ENCODE peak calls at places on chromosomes 6 and 20, in four cellular contexts. X is fibroblast of lung, G is Karpas-422, S is mesenchymal stem cell. L is an unnamed sample.

GRCh38 chr6:36911946-36912555 is 26.3 kb downstream of the C6orf89 start:
- DNase-seq in G (no peak), S (no peak), X (no peak), L (no peak)

GRCh38 chr20:37147250-37147649 is 31.9 kb upstream of the RPN2 start:
- DNase-seq in X (no peak), G (no peak), S (no peak), L (no peak)

GRCh38 chr6:67666177-67666964 is 968.7 kb upstream of the ADGRB3 start:
- DNase-seq in G (no peak), S (no peak), X (no peak), L (no peak)

GRCh38 chr6:158793432-158793831 is 25.7 kb downstream of the EZR start:
- DNase-seq in X (peak), G (peak), S (peak), L (peak)

GRCh38 chr20:42272516-42272915 is 654.3 kb upstream of the CHD6 start:
- DNase-seq in S (no peak), X (no peak), G (no peak), L (no peak)

GRCh38 chr20:7673841-7674240 is 266.4 kb downstream of the HAO1 start:
- DNase-seq in G (no peak), S (peak), X (peak), L (no peak)

GRCh38 chr20:62170536-62170935 is 12.3 kb upstream of the MTG2 start:
- DNase-seq in X (no peak), S (no peak), G (no peak), L (no peak)

GRCh38 chr6:51472745-51473483 is 614.5 kb downstream of the PKHD1 start:
- DNase-seq in S (no peak), G (no peak), X (no peak), L (no peak)

GRCh38 chr20:41746635-41747034 is 128.5 kb upstream of the CHD6 start:
- DNase-seq in X (no peak), S (no peak), G (peak), L (no peak)

GRCh38 chr6:30590509-30590908 is 19.3 kb downstream of the ABCF1 start:
- DNase-seq in X (no peak), S (no peak), G (no peak), L (no peak)

GRCh38 chr6:108711094-108711493 is 137.1 kb upstream of the ARMC2 start:
- DNase-seq in X (no peak), S (peak), G (no peak), L (no peak)

GRCh38 chr6:94468830-94469229 is 1049.5 kb upstream of the EPHA7 start:
- DNase-seq in S (no peak), X (no peak), G (no peak), L (no peak)

GRCh38 chr6:106339334-106340029 is 13.9 kb upstream of the ATG5 start:
- DNase-seq in X (peak), G (peak), S (peak), L (peak)

GRCh38 chr20:1944345-1945099 is 49.3 kb downstream of the SIRPA start:
- DNase-seq in G (no peak), X (no peak), S (no peak), L (no peak)

GRCh38 chr20:2869381-2869780 is 3.9 kb upstream of the PTPRA start:
- DNase-seq in S (no peak), G (no peak), X (no peak), L (no peak)

GRCh38 chr6:43303751-43304331 is 4.8 kb downstream of the CRIP3 start:
- DNase-seq in G (peak), S (no peak), X (no peak), L (no peak)

GRCh38 chr6:168625602-168626001 is 184.6 kb downstream of the SMOC2 start:
- DNase-seq in G (no peak), X (no peak), S (no peak), L (no peak)

GRCh38 chr6:70673054-70673453 is 5.4 kb downstream of the SMAP1 start:
- DNase-seq in G (no peak), S (peak), X (no peak), L (no peak)

GRCh38 chr20:59265298-59265697 is 35.1 kb upstream of the EDN3 start:
- DNase-seq in S (no peak), G (no peak), X (no peak), L (no peak)

GRCh38 chr6:117328500-117328899 is 63.1 kb downstream of the VGLL2 start:
- DNase-seq in S (no peak), G (no peak), X (no peak), L (no peak)

GRCh38 chr20:10250902-10251301 is 32.3 kb downstream of the SNAP25 start:
- DNase-seq in X (no peak), S (no peak), G (no peak), L (no peak)

GRCh38 chr6:131443514-131443913 is 129.5 kb upstream of the ARG1 start:
- DNase-seq in G (no peak), X (no peak), S (no peak), L (no peak)

GRCh38 chr6:39377530-39377929 is 55.0 kb upstream of the KCNK16 start:
- DNase-seq in X (peak), G (peak), S (peak), L (peak)

GRCh38 chr6:30964075-30964474 is 19.4 kb upstream of the MUC21 start:
- DNase-seq in S (no peak), G (no peak), X (no peak), L (no peak)

GRCh38 chr6:31907158-31907813 is 5.4 kb upstream of the ZBTB12 start:
- DNase-seq in G (peak), S (peak), X (peak), L (no peak)

GRCh38 chr20:21303872-21304586 is 898 bp downstream of the XRN2 start:
- DNase-seq in S (peak), G (peak), X (peak), L (no peak)

GRCh38 chr6:16338577-16339262 is 100.3 kb downstream of the GMPR start:
- DNase-seq in G (peak), X (peak), S (peak), L (no peak)

GRCh38 chr6:39517763-39518162 is 195.3 kb upstream of the KCNK16 start:
- DNase-seq in G (no peak), S (peak), X (peak), L (no peak)

GRCh38 chr20:25100914-25101313 is 19.0 kb upstream of the VSX1 start:
- DNase-seq in S (no peak), X (no peak), G (no peak), L (no peak)

GRCh38 chr20:3710703-3711417 is 1.5 kb downstream of the SIGLEC1 start:
- DNase-seq in G (peak), X (peak), S (peak), L (peak)

GRCh38 chr20:63366658-63367360 is 5.7 kb upstream of the CHRNA4 start:
- DNase-seq in X (no peak), G (no peak), S (no peak), L (no peak)

GRCh38 chr6:44010411-44011349 is 116.6 kb downstream of the MRPL14 start:
- DNase-seq in X (peak), G (no peak), S (peak), L (no peak)

GRCh38 chr20:23661002-23661429 is 23.3 kb upstream of the CST3 start:
- DNase-seq in X (no peak), G (no peak), S (no peak), L (no peak)

GRCh38 chr6:156423075-156423474 is 354.1 kb upstream of the ARID1B start:
- DNase-seq in S (peak), X (no peak), G (no peak), L (no peak)

GRCh38 chr20:46252352-46253091 is 55.8 kb downstream of the CDH22 start:
- DNase-seq in S (no peak), G (no peak), X (no peak), L (no peak)

GRCh38 chr6:160088069-160088773 is 33.4 kb upstream of the SLC22A1 start:
- DNase-seq in S (peak), G (peak), X (peak), L (no peak)

GRCh38 chr6:160086754-160087153 is 34.9 kb upstream of the SLC22A1 start:
- DNase-seq in G (no peak), X (no peak), S (no peak), L (no peak)

GRCh38 chr6:160092602-160093001 is 29.0 kb upstream of the SLC22A1 start:
- DNase-seq in G (no peak), S (no peak), X (no peak), L (no peak)

GRCh38 chr6:160088774-160089533 is 32.7 kb upstream of the SLC22A1 start:
- DNase-seq in X (no peak), S (no peak), G (no peak), L (no peak)

DNA sequence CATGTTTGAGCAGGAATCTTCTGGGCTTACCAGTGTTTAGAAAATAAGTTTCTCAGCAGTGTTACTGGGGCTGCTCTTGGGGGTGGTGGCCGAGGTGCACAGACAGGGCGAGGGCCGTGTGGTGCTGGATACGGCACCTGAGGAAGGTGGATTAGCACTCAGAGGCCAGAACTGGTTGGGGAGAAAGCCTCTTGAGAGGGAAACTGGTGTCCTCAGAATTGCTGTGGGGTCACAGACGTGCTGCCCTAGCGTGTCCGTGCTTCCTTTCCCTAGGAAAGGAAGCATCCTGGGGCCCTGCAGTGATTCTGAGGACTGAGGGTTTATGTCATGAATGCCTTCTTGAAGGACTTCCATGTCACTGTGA is 32.1 kb upstream of the SLC22A1 start:
- DNase-seq in S (no peak), G (no peak), X (no peak), L (no peak)
- H2AFZ ChIP-seq in S (no peak), G (no peak), X (no peak), L (no peak)

GRCh38 chr6:142304241-142304640 is 2.4 kb downstream of the ADGRG6 start:
- DNase-seq in X (peak), S (no peak), G (no peak), L (no peak)

GRCh38 chr6:142300758-142301251 is 1.0 kb upstream of the ADGRG6 start:
- DNase-seq in X (peak), S (peak), G (no peak), L (no peak)

GRCh38 chr6:142301421-142302391 is at the start of gene ADGRG6:
- DNase-seq in X (peak), G (no peak), S (peak), L (peak)

GRCh38 chr6:142302427-142303190 is 802 bp downstream of the ADGRG6 start:
- DNase-seq in G (no peak), S (peak), X (no peak), L (no peak)

GRCh38 chr6:142303191-142303564 is 1.4 kb downstream of the ADGRG6 start:
- DNase-seq in S (peak), X (no peak), G (no peak), L (no peak)
- H3K4me3 ChIP-seq in S (no peak), X (peak), G (no peak), L (no peak)

DNA sequence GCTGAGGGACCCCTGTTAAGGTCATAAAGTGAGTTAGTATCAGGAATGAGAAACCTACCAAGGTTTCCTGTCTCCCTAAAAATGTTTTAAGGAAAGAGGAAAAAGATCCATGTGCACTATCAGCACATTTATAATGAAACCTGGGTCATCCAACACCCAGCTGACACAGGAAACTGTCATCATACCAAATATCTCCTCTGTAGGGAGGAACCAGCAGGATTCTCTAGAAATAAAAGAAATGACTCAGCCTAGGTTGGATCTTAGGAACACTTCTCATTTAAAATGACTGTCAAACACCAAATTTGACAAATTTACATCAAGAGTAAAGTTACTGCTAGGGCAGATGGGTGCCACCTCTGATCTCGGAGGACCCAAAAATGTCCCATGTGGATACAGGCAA is 21.7 kb downstream of the GFOD1 start:
- DNase-seq in S (no peak), G (no peak), X (no peak), L (no peak)
- H3K9ac ChIP-seq in S (no peak), G (no peak), X (no peak), L (no peak)

GRCh38 chr6:12222405-12223366 is 67.5 kb upstream of the EDN1 start:
- DNase-seq in G (no peak), S (no peak), X (no peak), L (no peak)
- H2AFZ ChIP-seq in G (no peak), S (no peak), X (no peak), L (no peak)

GRCh38 chr6:6737666-6738065 is 149.1 kb downstream of the LY86 start:
- DNase-seq in G (no peak), S (no peak), X (no peak), L (no peak)
- H3K4me3 ChIP-seq in G (no peak), S (no peak), X (no peak), L (no peak)

GRCh38 chr6:113997106-113997505 is 26.2 kb upstream of the HDAC2 start:
- DNase-seq in X (peak), G (no peak), S (peak), L (no peak)

GRCh38 chr6:113998811-113999210 is 27.9 kb upstream of the HDAC2 start:
- DNase-seq in X (no peak), S (no peak), G (no peak), L (no peak)

GRCh38 chr6:113994934-113995342 is 24.0 kb upstream of the HDAC2 start:
- DNase-seq in X (peak), S (peak), G (peak), L (peak)

GRCh38 chr6:113999284-113999683 is 28.3 kb upstream of the HDAC2 start:
- DNase-seq in G (no peak), S (no peak), X (no peak), L (no peak)

DNA sequence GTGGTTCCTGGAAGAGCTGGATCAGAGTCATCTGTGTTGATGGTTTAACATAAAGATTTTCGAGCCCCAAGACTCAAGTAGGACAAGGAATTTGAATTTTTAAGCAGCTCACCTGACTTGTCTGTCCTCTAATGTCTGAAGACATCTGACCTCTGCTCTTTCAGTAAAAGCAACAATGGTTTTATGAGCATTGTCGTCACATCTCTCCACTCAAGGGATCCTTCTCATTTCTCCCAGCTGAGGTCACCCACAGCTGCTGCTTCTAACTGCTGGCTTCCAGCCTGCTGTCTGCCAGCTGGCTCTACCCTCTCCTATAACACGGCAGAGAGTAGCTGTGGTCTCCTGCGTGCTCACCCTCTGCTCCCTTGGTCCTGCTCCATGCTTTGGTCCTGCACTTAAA is 24.7 kb upstream of the HDAC2 start:
- DNase-seq in G (no peak), S (peak), X (peak), L (no peak)
- H3K9ac ChIP-seq in G (no peak), S (peak), X (peak), L (no peak)

GRCh38 chr20:11267131-11267761 is 593.4 kb upstream of the JAG1 start:
- DNase-seq in G (no peak), S (peak), X (peak), L (no peak)

GRCh38 chr20:11270566-11270965 is 596.8 kb upstream of the JAG1 start:
- DNase-seq in G (no peak), X (no peak), S (no peak), L (no peak)

GRCh38 chr20:11271319-11271718 is 597.5 kb upstream of the JAG1 start:
- DNase-seq in S (no peak), G (no peak), X (no peak), L (no peak)

GRCh38 chr20:11266571-11266970 is 592.8 kb upstream of the JAG1 start:
- DNase-seq in S (no peak), G (no peak), X (peak), L (no peak)

DNA sequence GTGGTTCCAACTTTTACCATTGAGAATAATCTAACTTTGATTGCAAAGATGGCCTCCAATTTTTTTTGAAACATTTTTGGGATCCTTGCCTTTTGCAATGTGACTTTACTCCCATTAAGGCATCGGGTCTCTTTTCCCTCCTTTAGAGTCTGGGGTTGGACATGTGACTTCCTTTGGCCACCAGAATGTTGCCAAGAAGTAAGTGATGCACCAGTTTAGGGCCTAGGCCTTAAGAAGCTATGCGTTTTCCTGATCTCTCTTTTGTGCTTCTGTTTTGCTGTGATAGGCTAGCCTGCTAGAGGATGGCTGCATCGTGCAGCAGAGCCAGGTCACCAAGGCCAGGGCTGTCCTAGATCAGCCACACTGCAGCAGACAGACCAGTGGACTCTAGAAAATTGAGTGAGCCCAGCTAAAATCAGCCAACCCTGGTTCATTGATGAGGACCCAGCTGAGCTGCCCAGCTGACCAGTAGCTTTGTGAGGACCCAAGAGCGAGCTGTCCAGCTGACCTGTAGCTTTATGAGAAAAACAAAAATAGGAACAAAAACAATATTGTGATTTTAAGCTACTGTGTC is 594.0 kb upstream of the JAG1 start:
- DNase-seq in X (no peak), S (no peak), G (no peak), L (no peak)
- H2AFZ ChIP-seq in X (no peak), S (no peak), G (no peak), L (no peak)

DNA sequence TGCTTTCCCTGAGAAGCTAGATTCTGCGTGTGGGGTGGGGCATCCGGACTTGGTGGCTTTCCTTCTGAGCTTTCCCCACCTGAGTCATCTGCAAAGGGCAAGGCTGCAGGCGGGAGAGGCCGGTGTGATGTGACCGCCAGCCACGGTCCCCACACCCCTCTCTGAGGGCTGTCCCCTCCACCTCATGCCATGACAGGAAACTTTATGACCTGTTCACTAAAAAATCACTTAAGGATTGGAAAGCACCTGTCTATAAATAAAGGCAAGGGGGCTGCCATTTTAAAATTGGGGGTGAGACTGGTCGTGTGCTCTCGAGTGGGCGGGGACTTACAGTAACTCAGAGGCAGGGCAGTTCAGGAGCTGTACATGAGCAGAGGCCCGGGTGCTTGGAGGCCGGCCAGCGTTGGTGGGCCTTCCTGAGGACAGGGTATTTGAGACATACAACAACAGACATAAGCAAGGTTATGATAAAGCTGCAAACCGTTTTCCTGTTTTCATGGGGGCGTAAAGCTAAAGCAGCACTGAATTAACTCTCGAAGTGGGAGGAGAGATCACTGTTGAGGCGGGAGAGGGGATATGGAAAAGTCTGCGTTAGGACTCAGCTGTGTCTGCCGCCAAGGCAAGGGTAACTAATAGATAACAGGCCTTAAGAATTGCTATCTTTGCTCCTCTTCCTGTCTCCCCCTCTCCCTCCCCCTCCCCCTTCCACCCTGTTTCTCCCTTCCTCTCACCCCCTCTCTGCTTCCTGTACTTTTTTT is 16.1 kb upstream of the SERPINB1 start:
- DNase-seq in S (peak), X (peak), G (no peak), L (no peak)
- H3K4me3 ChIP-seq in S (no peak), X (no peak), G (peak), L (no peak)

GRCh38 chr20:50655325-50655880 is 35.9 kb downstream of the RIPOR3 start:
- DNase-seq in X (peak), S (peak), G (no peak), L (no peak)
- H3K9ac ChIP-seq in X (no peak), S (peak), G (no peak), L (no peak)

L was measured in MM.1S.